ENCODE peak calls at places on chromosome 16, in five cellular contexts. Q is stomach, D is coronary artery, E is GM20000, L is SJCRH30. V is an unnamed sample.
A peak's percentile ranks its signal among the peaks of the same experiment; 100 is the strongest.

GRCh38 chr16:24731722-24732419 is 2.4 kb downstream of the TNRC6A start:
- DNase-seq in Q (peak; percentile 41), D (no peak), E (no peak), L (no peak), V (no peak)

GRCh38 chr16:88532434-88533241 is 37.6 kb upstream of the ZC3H18 start:
- DNase-seq in Q (no peak), D (no peak), E (no peak), L (no peak), V (no peak)

GRCh38 chr16:89782489-89782888 is 34.0 kb downstream of the FANCA start:
- DNase-seq in Q (no peak), D (no peak), E (no peak), L (no peak), V (no peak)

GRCh38 chr16:78102865-78103264 is 3.4 kb downstream of the WWOX start:
- DNase-seq in Q (no peak), D (no peak), E (no peak), L (no peak), V (no peak)

GRCh38 chr16:85798901-85799496 is 345 bp downstream of the EMC8 start:
- DNase-seq in Q (no peak), D (no peak), E (peak; percentile 68), L (peak; percentile 18), V (no peak)

GRCh38 chr16:16005725-16006124 is 56.3 kb downstream of the ABCC1 start:
- DNase-seq in Q (no peak), D (no peak), E (no peak), L (no peak), V (no peak)

GRCh38 chr16:20291807-20292206 is 35.5 kb downstream of the GP2 start:
- DNase-seq in Q (no peak), D (no peak), E (no peak), L (no peak), V (no peak)

GRCh38 chr16:3067929-3068288 is 2.5 kb downstream of the IL32 start:
- DNase-seq in Q (no peak), D (no peak), E (no peak), L (no peak), V (no peak)

GRCh38 chr16:24138024-24138423 is 118.1 kb upstream of the CACNG3 start:
- DNase-seq in Q (no peak), D (no peak), E (no peak), L (no peak), V (no peak)

GRCh38 chr16:1296688-1297412 is 12.6 kb upstream of the UBE2I start:
- DNase-seq in Q (no peak), D (no peak), E (no peak), L (no peak), V (no peak)

GRCh38 chr16:48613061-48613957 is 3.3 kb upstream of the N4BP1 start:
- DNase-seq in Q (peak; percentile 25), D (peak; percentile 54), E (peak; percentile 66), L (no peak), V (no peak)

GRCh38 chr16:89909777-89910716 is 8.6 kb upstream of the MC1R start:
- DNase-seq in Q (peak; percentile 77), D (no peak), E (peak; percentile 85), L (peak; percentile 60), V (peak; percentile 94)

GRCh38 chr16:85649978-85650863 is 37.1 kb downstream of the GSE1 start:
- DNase-seq in Q (no peak), D (no peak), E (no peak), L (peak; percentile 49), V (no peak)

GRCh38 chr16:57721765-57722499 is 13.6 kb upstream of the KATNB1 start:
- DNase-seq in Q (no peak), D (no peak), E (no peak), L (no peak), V (no peak)

GRCh38 chr16:10338426-10338825 is 47.4 kb upstream of the ATF7IP2 start:
- DNase-seq in Q (no peak), D (no peak), E (no peak), L (no peak), V (no peak)

GRCh38 chr16:27963471-27963965 is 100.0 kb downstream of the GSG1L start:
- DNase-seq in Q (no peak), D (peak; percentile 47), E (no peak), L (no peak), V (peak; percentile 55)

GRCh38 chr16:59463776-59464175 is 729.7 kb upstream of the GOT2 start:
- DNase-seq in Q (no peak), D (no peak), E (no peak), L (no peak), V (no peak)

GRCh38 chr16:64626771-64627170 is 495.1 kb downstream of the CDH11 start:
- DNase-seq in Q (no peak), D (no peak), E (no peak), L (peak; percentile 40), V (no peak)

GRCh38 chr16:57862698-57863433 is 60.6 kb upstream of the KIFC3 start:
- DNase-seq in Q (no peak), D (no peak), E (no peak), L (peak; percentile 83), V (no peak)

GRCh38 chr16:85689950-85690320 is 1.2 kb upstream of the GINS2 start:
- DNase-seq in Q (no peak), D (no peak), E (no peak), L (no peak), V (no peak)

GRCh38 chr16:86772671-86773338 is 194.5 kb downstream of the FOXL1 start:
- DNase-seq in Q (no peak), D (no peak), E (no peak), L (peak; percentile 89), V (peak; percentile 80)

GRCh38 chr16:62041401-62041800 is 5.2 kb upstream of the CDH8 start:
- DNase-seq in Q (no peak), D (no peak), E (peak; percentile 23), L (peak; percentile 21), V (no peak)

GRCh38 chr16:22898874-22899348 is 84.9 kb downstream of the HS3ST2 start:
- DNase-seq in Q (peak; percentile 80), D (no peak), E (peak; percentile 23), L (peak; percentile 88), V (no peak)

GRCh38 chr16:914453-914852 is 56.3 kb downstream of the LMF1 start:
- DNase-seq in Q (no peak), D (no peak), E (no peak), L (no peak), V (no peak)

GRCh38 chr16:88686062-88686438 is 257 bp downstream of the SNAI3 start:
- DNase-seq in Q (peak; percentile 59), D (no peak), E (no peak), L (no peak), V (no peak)

GRCh38 chr16:71648921-71649320 is 22.9 kb downstream of the MARVELD3 start:
- DNase-seq in Q (no peak), D (no peak), E (no peak), L (no peak), V (no peak)

GRCh38 chr16:57648125-57648524 is 19.7 kb downstream of the ADGRG1 start:
- DNase-seq in Q (no peak), D (no peak), E (no peak), L (no peak), V (no peak)

GRCh38 chr16:78460428-78460827 is 361.0 kb downstream of the WWOX start:
- DNase-seq in Q (no peak), D (no peak), E (no peak), L (no peak), V (no peak)

GRCh38 chr16:57563487-57563750 is 21.0 kb downstream of the ADGRG5 start:
- DNase-seq in Q (no peak), D (no peak), E (no peak), L (no peak), V (peak; percentile 41)

GRCh38 chr16:10851512-10851911 is 25.5 kb upstream of the CIITA start:
- DNase-seq in Q (no peak), D (no peak), E (no peak), L (no peak), V (no peak)

GRCh38 chr16:17026600-17027242 is 444.0 kb downstream of the XYLT1 start:
- DNase-seq in Q (no peak), D (no peak), E (peak; percentile 47), L (no peak), V (no peak)

GRCh38 chr16:53043986-53044571 is 8.6 kb downstream of the CHD9NB start:
- DNase-seq in Q (no peak), D (no peak), E (no peak), L (no peak), V (no peak)

GRCh38 chr16:60945225-60945624 is 1091.0 kb downstream of the CDH8 start:
- DNase-seq in Q (no peak), D (no peak), E (no peak), L (peak; percentile 75), V (no peak)

GRCh38 chr16:15672514-15673167 is 22.6 kb downstream of the NDE1 start:
- DNase-seq in Q (peak; percentile 70), D (peak; percentile 93), E (no peak), L (no peak), V (peak; percentile 92)

GRCh38 chr16:89669755-89670154 is 12.1 kb downstream of the SPATA33 start:
- DNase-seq in Q (no peak), D (no peak), E (no peak), L (no peak), V (no peak)

GRCh38 chr16:20954574-20954973 is 54.0 kb downstream of the LYRM1 start:
- DNase-seq in Q (no peak), D (no peak), E (no peak), L (no peak), V (no peak)